ENCODE peak calls at places on chromosomes 12 and 14, in four cellular contexts. W is GM12864, M is cardiac muscle cell, A is cardiac fibroblast. O is an unnamed sample.

GRCh38 chr12:127282786-127283565 is 984.0 kb upstream of the TMEM132C start:
- DNase-seq in A (no peak), M (no peak), W (no peak), O (no peak)

GRCh38 chr14:97841762-97842161 is 1044.6 kb downstream of the VRK1 start:
- DNase-seq in W (no peak), A (no peak), M (no peak), O (no peak)

GRCh38 chr14:51680031-51680430 is 28.3 kb downstream of the FRMD6 start:
- DNase-seq in M (peak), A (no peak), W (no peak), O (no peak)

GRCh38 chr12:54463034-54463433 is 10.4 kb downstream of the GTSF1 start:
- DNase-seq in M (no peak), W (no peak), A (peak), O (no peak)

GRCh38 chr12:119202121-119202527 is 23.4 kb downstream of the HSPB8 start:
- DNase-seq in A (no peak), M (no peak), W (no peak), O (no peak)

GRCh38 chr12:85725991-85726390 is 110.2 kb downstream of the RASSF9 start:
- DNase-seq in A (no peak), W (no peak), M (no peak), O (no peak)

GRCh38 chr14:105300542-105301102 is at the start of gene BRF1:
- DNase-seq in W (peak), A (peak), M (peak), O (peak)

GRCh38 chr12:24728366-24728765 is 220.5 kb downstream of the BCAT1 start:
- DNase-seq in A (peak), M (peak), W (no peak), O (no peak)

GRCh38 chr12:120725151-120725658 is 421 bp upstream of the ACADS start:
- DNase-seq in M (no peak), A (no peak), W (no peak), O (no peak)

GRCh38 chr12:131796754-131797587 is 31.2 kb upstream of the MMP17 start:
- DNase-seq in W (no peak), A (no peak), M (no peak), O (no peak)

GRCh38 chr12:2383276-2384028 is 330.7 kb downstream of the CACNA1C start:
- DNase-seq in A (no peak), W (no peak), M (no peak), O (no peak)

GRCh38 chr12:2384533-2385328 is 331.9 kb downstream of the CACNA1C start:
- DNase-seq in W (no peak), A (peak), M (no peak), O (no peak)

GRCh38 chr12:2384029-2384386 is 331.2 kb downstream of the CACNA1C start:
- DNase-seq in A (peak), W (no peak), M (no peak), O (no peak)

GRCh38 chr12:2385529-2385928 is 332.7 kb downstream of the CACNA1C start:
- DNase-seq in A (no peak), M (no peak), W (no peak), O (no peak)

DNA sequence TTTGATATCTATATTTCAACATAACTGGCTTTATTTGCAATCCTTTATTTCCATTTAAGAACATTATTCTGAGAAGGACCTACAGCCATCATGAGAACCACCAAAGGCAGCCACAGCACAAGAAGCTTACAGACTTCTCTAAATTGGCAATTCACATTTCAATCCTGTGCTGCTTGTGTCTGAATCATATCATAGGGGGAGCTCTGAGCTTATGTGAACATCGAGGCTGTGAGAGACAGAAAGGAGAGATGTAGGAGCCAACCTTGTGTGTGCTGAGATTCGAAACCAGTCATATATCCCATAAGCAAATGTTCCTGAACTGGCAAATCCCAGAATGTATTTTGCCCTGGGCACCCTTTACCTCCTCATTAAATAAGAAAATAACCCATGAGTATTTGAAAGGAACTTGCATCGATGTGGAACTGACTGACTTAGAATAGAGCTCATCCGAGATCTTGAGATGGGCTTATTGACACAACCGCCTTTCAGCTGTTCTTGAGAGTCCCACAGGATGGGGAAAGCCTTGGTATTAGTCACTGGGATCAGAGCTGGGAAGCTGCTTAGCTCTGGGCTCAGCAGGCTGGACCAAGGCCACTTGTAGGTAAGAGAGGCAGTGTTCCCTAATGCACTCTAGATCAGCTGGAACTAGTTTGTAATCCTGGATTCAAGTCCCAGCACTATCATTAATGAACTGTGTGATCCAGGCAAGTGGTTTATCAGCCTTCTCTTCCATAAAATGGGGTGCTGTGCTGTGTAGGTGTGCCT is 329.8 kb downstream of the CACNA1C start:
- DNase-seq in A (peak), M (no peak), W (peak), O (no peak)
- TF ChIP-seq CTCF in A (no peak), M (peak), W (no peak), O (no peak)

GRCh38 chr12:102990419-102990818 is 32.9 kb downstream of the ASCL1 start:
- DNase-seq in W (no peak), A (no peak), M (no peak), O (no peak)
- TF ChIP-seq CTCF in W (peak), A (no peak), M (no peak), O (no peak)

GRCh38 chr12:69070319-69071090 is 137.5 kb upstream of the CPM start:
- DNase-seq in M (peak), W (peak), A (peak), O (peak)
- TF ChIP-seq CTCF in M (peak), W (peak), A (peak), O (peak)

GRCh38 chr14:63633801-63634200 is 7.9 kb downstream of the WDR89 start:
- DNase-seq in M (no peak), A (no peak), W (no peak), O (no peak)
- TF ChIP-seq CTCF in M (no peak), A (peak), W (no peak), O (no peak)

GRCh38 chr14:25518347-25518746 is 468.4 kb upstream of the STXBP6 start:
- DNase-seq in M (no peak), W (no peak), A (no peak), O (no peak)

GRCh38 chr14:25516838-25517237 is 466.9 kb upstream of the STXBP6 start:
- DNase-seq in W (no peak), M (no peak), A (no peak), O (no peak)
- TF ChIP-seq CTCF in W (no peak), M (no peak), A (no peak), O (no peak)

DNA sequence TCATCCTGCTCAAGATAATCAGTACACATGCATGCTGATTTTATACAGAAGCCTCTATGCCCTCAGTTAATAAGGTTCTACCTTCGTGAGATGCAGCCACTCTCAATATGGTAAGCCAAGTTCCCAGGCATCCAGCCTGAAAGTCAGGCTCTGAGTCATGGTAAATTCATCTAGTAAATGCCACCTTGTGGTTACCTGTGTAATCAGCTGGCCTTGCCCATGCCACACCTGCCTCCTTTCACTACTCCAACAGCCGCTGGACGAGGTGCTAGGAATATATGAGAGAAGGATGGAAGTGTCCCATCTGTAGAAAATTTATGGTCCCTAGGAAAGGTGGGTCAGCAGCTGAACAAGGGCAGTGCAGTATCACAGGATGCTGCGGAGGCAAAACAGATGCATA is 207.3 kb downstream of the SSPN start:
- DNase-seq in A (peak), W (no peak), M (no peak), O (no peak)
- TF ChIP-seq CTCF in A (no peak), W (no peak), M (no peak), O (no peak)

GRCh38 chr12:122501489-122501989 is 807 bp upstream of the ZCCHC8 start:
- DNase-seq in M (no peak), W (no peak), A (no peak), O (no peak)

GRCh38 chr12:122503783-122504590 is 3.3 kb upstream of the ZCCHC8 start:
- DNase-seq in M (no peak), A (no peak), W (no peak), O (no peak)

GRCh38 chr12:122499991-122500684 is 594 bp downstream of the ZCCHC8 start:
- DNase-seq in M (no peak), W (no peak), A (peak), O (peak)

GRCh38 chr12:122503147-122503751 is 2.5 kb upstream of the ZCCHC8 start:
- DNase-seq in W (no peak), A (no peak), M (no peak), O (no peak)

GRCh38 chr12:122500685-122501488 is at the start of gene ZCCHC8:
- DNase-seq in A (peak), W (peak), M (peak), O (peak)
- TF ChIP-seq CTCF in A (no peak), W (peak), M (no peak), O (no peak)

GRCh38 chr14:91315844-91316267 is 71.4 kb upstream of the GPR68 start:
- DNase-seq in W (peak), A (no peak), M (no peak), O (no peak)
- TF ChIP-seq CTCF in W (peak), A (no peak), M (no peak), O (no peak)

O was measured in nephron progenitor cell.